ENCODE peak calls at places on chromosomes 4 and X, in four cellular contexts. C, H, I and G are unnamed samples.

GRCh38 chr4:186820371-186820990 is 96.8 kb upstream of the FAT1 start:
- DNase-seq in C (peak), H (no peak), I (no peak), G (no peak)

GRCh38 chr4:22019676-22020075 is 71.1 kb upstream of the KCNIP4 start:
- DNase-seq in C (no peak), H (no peak), I (no peak), G (no peak)

GRCh38 chrX:100410083-100410590 is at the start of gene PCDH19:
- DNase-seq in C (peak), H (peak), I (peak), G (peak)

GRCh38 chr4:109729155-109729562 is 711 bp downstream of the PLA2G12A start:
- DNase-seq in C (no peak), H (no peak), I (no peak), G (no peak)

GRCh38 chr4:153634737-153635353 is 49.2 kb upstream of the TLR2 start:
- DNase-seq in C (no peak), H (no peak), I (no peak), G (peak)

GRCh38 chr4:152665691-152666410 is 13.9 kb downstream of the TMEM154 start:
- DNase-seq in C (no peak), H (no peak), I (no peak), G (no peak)

GRCh38 chrX:150362599-150363481 is at the start of gene MAMLD1:
- DNase-seq in C (peak), H (peak), I (no peak), G (peak)

GRCh38 chrX:49037883-49038475 is 5.2 kb downstream of the TFE3 start:
- DNase-seq in C (no peak), H (no peak), I (no peak), G (no peak)

GRCh38 chr4:14853186-14853946 is 148.9 kb upstream of the CPEB2 start:
- DNase-seq in C (no peak), H (no peak), I (no peak), G (no peak)

GRCh38 chr4:1321946-1322650 is 24.9 kb upstream of the UVSSA start:
- DNase-seq in C (no peak), H (no peak), I (no peak), G (no peak)

GRCh38 chr4:30716158-30716557 is 4.0 kb upstream of the PCDH7 start:
- DNase-seq in C (no peak), H (no peak), I (no peak), G (no peak)

GRCh38 chr4:84481077-84481878 is 17.8 kb downstream of the NKX6-1 start:
- DNase-seq in C (no peak), H (no peak), I (no peak), G (peak)

GRCh38 chr4:108592674-108592986 is 27.7 kb upstream of the RPL34 start:
- DNase-seq in C (no peak), H (no peak), I (no peak), G (no peak)